ENCODE peak calls at places on chromosomes 2 and 18, in eight cellular contexts. G is kidney glomerular epithelial cell; K is RKO; P is COR-L47; S is activated T-helper 9 cell treated with anti-CD3 and anti-CD28 coated beads, Interleukin-2, amount 50 U/mL, for 16 hours; M is iPS-NIHi11; X is Right ventricle myocardium inferior; Z is hypothalamus. Y is an unnamed sample.
A peak's percentile ranks its signal among the peaks of the same experiment; 100 is the strongest.

GRCh38 chr2:41576423-41576822 is 471.4 kb upstream of the PKDCC start:
- DNase-seq in G (no peak), K (no peak), P (no peak), S (no peak), M (no peak), X (no peak), Z (no peak), Y (no peak)

GRCh38 chr2:9656270-9656766 is 25.5 kb upstream of the YWHAQ start:
- DNase-seq in G (peak; percentile 88), K (peak; percentile 89), P (no peak), S (peak; percentile 60), M (peak; percentile 39), X (no peak), Z (no peak), Y (peak; percentile 98)

GRCh38 chr2:206260427-206261012 is 13.9 kb upstream of the ZDBF2 start:
- DNase-seq in G (no peak), K (peak; percentile 51), P (peak; percentile 24), S (no peak), M (no peak), X (no peak), Z (no peak), Y (peak; percentile 58)

GRCh38 chr18:22946841-22947240 is 13.7 kb downstream of the RBBP8 start:
- DNase-seq in G (no peak), K (no peak), P (no peak), S (no peak), M (no peak), X (no peak), Z (no peak), Y (peak; percentile 47)

GRCh38 chr2:9021563-9022211 is 18.2 kb upstream of the MBOAT2 start:
- DNase-seq in G (no peak), K (no peak), P (no peak), S (no peak), M (no peak), X (no peak), Z (no peak), Y (peak; percentile 42)

GRCh38 chr2:131577812-131578211 is 50.1 kb downstream of the CCDC74A start:
- DNase-seq in G (no peak), K (no peak), P (no peak), S (no peak), M (no peak), X (no peak), Z (no peak), Y (no peak)

GRCh38 chr2:23803965-23804542 is 122.9 kb downstream of the ATAD2B start:
- DNase-seq in G (no peak), K (peak; percentile 32), P (no peak), S (no peak), M (peak; percentile 44), X (peak; percentile 65), Z (no peak), Y (peak; percentile 52)

GRCh38 chr2:161030260-161031063 is 129.8 kb upstream of the TANK start:
- DNase-seq in G (peak; percentile 97), K (peak; percentile 3), P (no peak), S (no peak), M (peak; percentile 17), X (no peak), Z (no peak), Y (peak; percentile 99)

GRCh38 chr2:239192456-239192855 is 208.4 kb downstream of the HDAC4 start:
- DNase-seq in G (no peak), K (no peak), P (no peak), S (no peak), M (no peak), X (no peak), Z (no peak), Y (no peak)

GRCh38 chr2:232652505-232652851 is 19.1 kb downstream of the EFHD1 start:
- DNase-seq in G (no peak), K (no peak), P (no peak), S (no peak), M (no peak), X (no peak), Z (no peak), Y (no peak)

GRCh38 chr2:47334356-47335136 is 68.4 kb upstream of the MSH2 start:
- DNase-seq in G (no peak), K (no peak), P (peak; percentile 61), S (no peak), M (no peak), X (no peak), Z (no peak), Y (no peak)

GRCh38 chr18:79062806-79063205 is 6.4 kb upstream of the ATP9B start:
- DNase-seq in G (no peak), K (no peak), P (no peak), S (no peak), M (no peak), X (no peak), Z (no peak), Y (no peak)

GRCh38 chr2:5691659-5692529 is at the start of gene SOX11:
- DNase-seq in G (peak; percentile 26), K (no peak), P (peak; percentile 96), S (no peak), M (peak; percentile 84), X (peak; percentile 71), Z (no peak), Y (peak; percentile 95)

GRCh38 chr18:63465059-63465458 is 11.7 kb upstream of the SERPINB5 start:
- DNase-seq in G (no peak), K (no peak), P (no peak), S (no peak), M (no peak), X (no peak), Z (no peak), Y (no peak)

GRCh38 chr2:180722551-180723239 is 257.7 kb upstream of the UBE2E3 start:
- DNase-seq in G (no peak), K (no peak), P (no peak), S (no peak), M (no peak), X (no peak), Z (no peak), Y (peak; percentile 74)

GRCh38 chr2:190188289-190188688 is 125.8 kb upstream of the MSTN start:
- DNase-seq in G (no peak), K (no peak), P (no peak), S (no peak), M (no peak), X (no peak), Z (no peak), Y (no peak)

GRCh38 chr2:24924732-24925131 is 4.7 kb upstream of the ADCY3 start:
- DNase-seq in G (no peak), K (no peak), P (no peak), S (no peak), M (no peak), X (no peak), Z (no peak), Y (no peak)

GRCh38 chr2:68362749-68363148 is 2.3 kb upstream of the PLEK start:
- DNase-seq in G (no peak), K (no peak), P (no peak), S (no peak), M (no peak), X (no peak), Z (no peak), Y (no peak)

GRCh38 chr2:70549962-70550361 is 3.7 kb downstream of the TGFA start:
- DNase-seq in G (no peak), K (no peak), P (no peak), S (no peak), M (no peak), X (no peak), Z (no peak), Y (no peak)

GRCh38 chr2:37585982-37586621 is 85.3 kb downstream of the CDC42EP3 start:
- DNase-seq in G (peak; percentile 88), K (no peak), P (no peak), S (peak; percentile 67), M (no peak), X (no peak), Z (no peak), Y (peak; percentile 96)

GRCh38 chr2:203650860-203651613 is 55.4 kb upstream of the CD28 start:
- DNase-seq in G (peak; percentile 75), K (peak; percentile 50), P (peak; percentile 75), S (no peak), M (peak; percentile 22), X (no peak), Z (no peak), Y (peak; percentile 65)

GRCh38 chr18:40607741-40608140 is 1347.3 kb upstream of the PIK3C3 start:
- DNase-seq in G (no peak), K (no peak), P (peak; percentile 59), S (no peak), M (no peak), X (no peak), Z (no peak), Y (no peak)

GRCh38 chr2:6995406-6996117 is 78.3 kb downstream of the RNF144A start:
- DNase-seq in G (no peak), K (no peak), P (no peak), S (no peak), M (no peak), X (no peak), Z (no peak), Y (no peak)

GRCh38 chr18:12946549-12947354 is 1.1 kb upstream of the SEH1L start:
- DNase-seq in G (peak; percentile 73), K (peak; percentile 76), P (peak; percentile 38), S (no peak), M (peak; percentile 26), X (no peak), Z (peak; percentile 31), Y (peak; percentile 96)

GRCh38 chr18:44803019-44803650 is 122.4 kb downstream of the SETBP1 start:
- DNase-seq in G (no peak), K (no peak), P (no peak), S (no peak), M (peak; percentile 16), X (no peak), Z (no peak), Y (peak; percentile 63)

GRCh38 chr18:24792164-24792563 is 331.7 kb downstream of the HRH4 start:
- DNase-seq in G (no peak), K (no peak), P (no peak), S (no peak), M (peak; percentile 26), X (no peak), Z (no peak), Y (peak; percentile 11)

GRCh38 chr2:241724975-241725870 is 9.2 kb upstream of the D2HGDH start:
- DNase-seq in G (no peak), K (no peak), P (no peak), S (no peak), M (peak; percentile 23), X (no peak), Z (no peak), Y (no peak)

GRCh38 chr2:200350796-200351195 is 44.3 kb downstream of the SPATS2L start:
- DNase-seq in G (no peak), K (no peak), P (no peak), S (no peak), M (no peak), X (no peak), Z (no peak), Y (peak; percentile 75)

GRCh38 chr2:45736757-45737704 is 85.6 kb downstream of the PRKCE start:
- DNase-seq in G (no peak), K (no peak), P (no peak), S (no peak), M (no peak), X (no peak), Z (no peak), Y (peak; percentile 12)

Y was measured in EH.